ENCODE peak calls at places on chromosomes 11 and 22, in eight cellular contexts. C is HCT116; T is Calu3; S is GM23338; R is type B pancreatic cell; W is CD8-positive, alpha-beta T cell; O is IMR-90; Z is astrocyte of the cerebellum. F is an unnamed sample.

GRCh38 chr11:3155691-3156258 is 9.3 kb downstream of the OSBPL5 start:
- DNase-seq in T (no peak), C (no peak), O (no peak), R (no peak), Z (peak; percentile 72), S (no peak), W (no peak), F (peak; percentile 12)

GRCh38 chr11:2693271-2693833 is 6.4 kb downstream of the KCNQ1OT1 start:
- DNase-seq in T (no peak), C (no peak), R (no peak), O (no peak), W (no peak), Z (no peak), S (peak; percentile 98), F (no peak)

GRCh38 chr11:15937601-15938361 is 418.6 kb downstream of the SOX6 start:
- DNase-seq in Z (no peak), C (no peak), R (no peak), T (no peak), S (peak; percentile 21), W (no peak), O (peak; percentile 32), F (no peak)

GRCh38 chr11:23555085-23555484 is 694.8 kb upstream of the CCDC179 start:
- DNase-seq in R (no peak), O (peak; percentile 76), Z (no peak), T (no peak), W (no peak), C (no peak), S (no peak), F (no peak)

GRCh38 chr11:106827687-106828086 is 190.6 kb downstream of the GUCY1A2 start:
- DNase-seq in Z (no peak), C (no peak), R (no peak), W (no peak), T (no peak), S (no peak), O (no peak), F (no peak)

GRCh38 chr22:36334838-36335603 is 52.7 kb downstream of the MYH9 start:
- DNase-seq in Z (no peak), T (peak; percentile 28), O (peak; percentile 84), S (no peak), R (no peak), W (no peak), C (no peak), F (no peak)

GRCh38 chr11:3836903-3837302 is 3.9 kb downstream of the RHOG start:
- DNase-seq in Z (no peak), T (no peak), S (no peak), R (no peak), C (no peak), O (no peak), W (peak; percentile 67), F (no peak)

GRCh38 chr11:1845571-1846452 is 7.0 kb downstream of the TNNI2 start:
- DNase-seq in O (no peak), W (no peak), T (no peak), R (no peak), S (no peak), C (no peak), Z (no peak), F (no peak)

GRCh38 chr22:29041408-29041807 is 20.2 kb downstream of the C22orf31 start:
- DNase-seq in S (no peak), W (no peak), T (no peak), R (no peak), O (peak; percentile 82), Z (peak; percentile 89), C (no peak), F (no peak)

DNA sequence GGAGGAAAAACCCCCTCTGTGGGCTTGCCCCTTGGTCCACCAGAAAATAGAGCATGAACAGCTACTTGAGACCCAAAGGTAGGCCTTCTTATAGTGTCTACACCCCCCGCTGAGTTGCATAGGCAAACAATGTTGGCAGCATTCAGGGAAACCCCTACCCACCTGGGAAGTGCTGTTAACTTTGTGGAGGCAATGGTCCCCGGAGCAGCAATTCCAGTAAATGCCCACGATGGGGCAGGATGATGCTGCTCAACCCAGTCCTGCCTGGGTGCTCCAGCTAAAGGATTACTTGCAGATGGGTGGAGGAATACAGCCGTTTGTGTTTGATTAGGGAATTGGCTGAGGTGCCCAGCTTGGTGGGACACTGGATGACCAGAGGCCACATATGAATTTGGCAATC is 381.3 kb upstream of the ANO5 start:
- DNase-seq in W (no peak), C (no peak), O (no peak), T (no peak), S (peak; percentile 67), R (no peak), Z (no peak), F (no peak)
- TF ChIP-seq CTCF in W (no peak), C (no peak), O (no peak), T (no peak), S (peak; percentile 58), R (no peak), Z (no peak), F (no peak)

GRCh38 chr11:69796063-69796462 is 20.9 kb upstream of the FGF4 start:
- DNase-seq in Z (no peak), O (no peak), W (no peak), S (no peak), C (no peak), R (no peak), T (no peak), F (no peak)

GRCh38 chr11:69797737-69798528 is 21.3 kb downstream of the FGF3 start:
- DNase-seq in W (no peak), O (no peak), C (no peak), T (no peak), R (no peak), S (no peak), Z (no peak), F (no peak)

GRCh38 chr11:69799097-69799496 is 20.1 kb downstream of the FGF3 start:
- DNase-seq in C (no peak), Z (no peak), W (no peak), R (no peak), S (no peak), T (no peak), O (no peak), F (no peak)

GRCh38 chr11:69799582-69799981 is 19.6 kb downstream of the FGF3 start:
- DNase-seq in W (no peak), S (peak; percentile 85), C (peak; percentile 84), T (peak; percentile 24), R (no peak), O (peak; percentile 7), Z (no peak), F (no peak)

DNA sequence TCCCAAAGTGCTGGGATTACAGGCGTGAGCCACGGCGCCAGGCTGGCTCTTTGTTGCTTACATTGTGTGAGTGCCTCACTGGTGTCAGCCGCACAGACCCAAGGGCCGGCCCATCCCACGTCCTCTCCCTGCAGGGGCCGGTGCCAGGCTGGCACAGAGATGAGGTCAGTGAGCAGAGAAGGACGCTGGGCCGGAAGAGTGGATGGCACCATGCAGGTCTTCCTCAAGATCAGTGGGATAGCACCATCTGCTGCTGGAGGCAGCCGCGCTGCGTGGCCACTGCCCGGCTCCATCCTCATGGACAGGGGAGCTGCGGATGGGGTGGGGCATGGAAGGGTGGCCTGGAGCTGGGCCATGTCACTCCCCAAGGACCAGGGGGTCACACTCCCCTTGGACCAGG is 22.0 kb upstream of the FGF4 start:
- DNase-seq in C (no peak), O (no peak), T (no peak), R (no peak), S (no peak), Z (no peak), W (no peak), F (no peak)
- TF ChIP-seq CTCF in C (no peak), O (peak; percentile 23), T (no peak), R (no peak), S (peak; percentile 70), Z (no peak), W (no peak), F (no peak)

GRCh38 chr11:9855579-9856260 is 191.8 kb downstream of the SWAP70 start:
- DNase-seq in O (peak; percentile 80), Z (no peak), R (no peak), W (no peak), S (no peak), T (no peak), C (no peak), F (no peak)
- TF ChIP-seq CTCF in O (no peak), Z (no peak), R (no peak), W (no peak), S (no peak), T (no peak), C (no peak), F (no peak)

GRCh38 chr11:116416852-116417251 is 355.9 kb downstream of the BUD13 start:
- DNase-seq in W (no peak), C (no peak), R (no peak), Z (no peak), T (no peak), S (no peak), O (no peak), F (no peak)

GRCh38 chr11:116412118-116412889 is 360.5 kb downstream of the BUD13 start:
- DNase-seq in S (no peak), O (no peak), T (peak; percentile 15), W (no peak), Z (peak; percentile 9), C (no peak), R (no peak), F (no peak)

GRCh38 chr11:116413861-116414260 is 358.9 kb downstream of the BUD13 start:
- DNase-seq in C (no peak), T (no peak), R (no peak), O (no peak), Z (no peak), S (no peak), W (no peak), F (no peak)

GRCh38 chr11:116414357-116414756 is 358.4 kb downstream of the BUD13 start:
- DNase-seq in W (no peak), S (no peak), Z (no peak), T (no peak), C (no peak), O (no peak), R (no peak), F (no peak)

GRCh38 chr11:116415095-116415494 is 357.7 kb downstream of the BUD13 start:
- DNase-seq in T (no peak), Z (peak; percentile 53), C (no peak), S (peak; percentile 71), R (no peak), O (no peak), W (no peak), F (no peak)
- TF ChIP-seq CTCF in T (no peak), Z (peak; percentile 4), C (no peak), S (no peak), R (peak; percentile 53), O (no peak), W (no peak), F (no peak)

DNA sequence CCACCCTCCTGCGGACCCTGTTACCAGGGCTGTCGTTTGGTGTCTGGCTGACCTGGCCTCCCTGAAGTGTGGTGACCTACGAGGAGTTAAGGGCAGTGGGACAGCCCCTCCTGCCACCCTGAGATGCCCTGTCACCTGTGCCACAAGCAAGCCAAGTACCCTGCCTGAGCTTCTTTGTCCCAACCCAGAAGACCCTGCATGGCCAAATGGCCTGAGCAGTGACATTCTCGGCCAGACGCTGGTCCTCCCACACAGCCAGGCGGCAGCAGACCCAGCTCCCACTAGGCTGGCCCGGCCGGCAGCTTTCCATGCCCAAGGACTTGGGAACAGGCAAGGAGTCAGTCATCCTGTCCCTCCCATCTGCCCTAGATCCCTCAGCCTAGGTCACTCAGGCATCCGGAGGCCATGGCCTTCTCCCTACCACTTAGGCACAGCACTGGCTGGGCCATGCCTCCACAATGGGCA is 7.6 kb downstream of the ARVCF start:
- DNase-seq in Z (no peak), R (no peak), C (no peak), S (no peak), W (no peak), O (no peak), T (no peak), F (no peak)
- TF ChIP-seq CTCF in Z (no peak), R (no peak), C (no peak), S (no peak), W (no peak), O (no peak), T (no peak), F (no peak)

GRCh38 chr11:57779275-57779674 is 17.7 kb downstream of the CTNND1 start:
- DNase-seq in Z (no peak), C (no peak), R (no peak), S (peak; percentile 84), T (peak; percentile 51), O (peak; percentile 63), W (no peak), F (no peak)
- TF ChIP-seq CTCF in Z (peak; percentile 13), C (peak; percentile 3), R (peak; percentile 34), S (no peak), T (no peak), O (no peak), W (no peak), F (no peak)